ENCODE peak calls at places on chromosomes 16 and 17, in five cellular contexts. B is choroid plexus epithelial cell, T is astrocyte of the cerebellum, J is bronchial epithelial cell, I is foreskin keratinocyte. S is an unnamed sample.

GRCh38 chr17:21304091-21304490 is 19.6 kb downstream of the MAP2K3 start:
- DNase-seq in B (no peak), T (no peak), J (no peak), I (no peak), S (no peak)

GRCh38 chr17:70006159-70006558 is 68.9 kb upstream of the KCNJ16 start:
- DNase-seq in B (peak), T (no peak), J (peak), I (peak), S (peak)

GRCh38 chr17:28426081-28426519 is 20.1 kb upstream of the SLC46A1 start:
- DNase-seq in B (peak), T (no peak), J (no peak), I (no peak), S (peak)

GRCh38 chr17:48107137-48108055 is at the start of gene SNX11:
- DNase-seq in B (peak), T (peak), J (peak), I (peak), S (peak)

GRCh38 chr17:39704821-39705551 is 5.1 kb downstream of the ERBB2 start:
- DNase-seq in B (peak), T (no peak), J (no peak), I (no peak), S (no peak)

GRCh38 chr17:45677770-45678169 is 106.3 kb upstream of the CRHR1 start:
- DNase-seq in B (peak), T (no peak), J (no peak), I (peak), S (peak)

GRCh38 chr17:57587201-57587870 is 157.8 kb downstream of the CCDC182 start:
- DNase-seq in B (no peak), T (no peak), J (no peak), I (no peak), S (no peak)

GRCh38 chr17:31674305-31674704 is 184.7 kb downstream of the COPRS start:
- DNase-seq in B (peak), T (peak), J (peak), I (peak), S (peak)

GRCh38 chr16:67679935-67680897 is 13.6 kb downstream of the C16orf86 start:
- DNase-seq in B (no peak), T (no peak), J (no peak), I (no peak), S (no peak)

DNA sequence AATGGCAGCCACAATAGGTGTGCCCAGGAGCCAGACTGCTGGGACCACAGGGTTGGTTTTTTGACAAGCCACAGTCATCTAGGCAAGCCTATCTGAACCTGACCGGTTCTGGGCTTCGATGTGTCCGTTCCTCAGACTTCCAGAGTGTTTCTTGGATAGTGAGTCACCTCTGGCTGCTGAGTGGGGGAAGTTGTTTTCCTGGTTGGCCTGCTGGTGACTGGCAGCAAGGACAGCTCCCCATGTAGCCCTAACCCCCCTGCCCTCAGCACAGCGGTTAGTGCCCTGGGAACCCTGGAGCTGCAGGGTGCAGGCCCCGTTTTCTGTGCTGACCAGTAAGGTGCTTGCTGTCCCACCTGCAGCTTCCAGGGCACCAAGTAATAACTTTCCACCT is 65.5 kb downstream of the PLD6 start:
- DNase-seq in B (peak), T (no peak), J (peak), I (peak), S (peak)
- TF ChIP-seq CTCF in B (peak), T (peak), J (peak), I (peak), S (no peak)

DNA sequence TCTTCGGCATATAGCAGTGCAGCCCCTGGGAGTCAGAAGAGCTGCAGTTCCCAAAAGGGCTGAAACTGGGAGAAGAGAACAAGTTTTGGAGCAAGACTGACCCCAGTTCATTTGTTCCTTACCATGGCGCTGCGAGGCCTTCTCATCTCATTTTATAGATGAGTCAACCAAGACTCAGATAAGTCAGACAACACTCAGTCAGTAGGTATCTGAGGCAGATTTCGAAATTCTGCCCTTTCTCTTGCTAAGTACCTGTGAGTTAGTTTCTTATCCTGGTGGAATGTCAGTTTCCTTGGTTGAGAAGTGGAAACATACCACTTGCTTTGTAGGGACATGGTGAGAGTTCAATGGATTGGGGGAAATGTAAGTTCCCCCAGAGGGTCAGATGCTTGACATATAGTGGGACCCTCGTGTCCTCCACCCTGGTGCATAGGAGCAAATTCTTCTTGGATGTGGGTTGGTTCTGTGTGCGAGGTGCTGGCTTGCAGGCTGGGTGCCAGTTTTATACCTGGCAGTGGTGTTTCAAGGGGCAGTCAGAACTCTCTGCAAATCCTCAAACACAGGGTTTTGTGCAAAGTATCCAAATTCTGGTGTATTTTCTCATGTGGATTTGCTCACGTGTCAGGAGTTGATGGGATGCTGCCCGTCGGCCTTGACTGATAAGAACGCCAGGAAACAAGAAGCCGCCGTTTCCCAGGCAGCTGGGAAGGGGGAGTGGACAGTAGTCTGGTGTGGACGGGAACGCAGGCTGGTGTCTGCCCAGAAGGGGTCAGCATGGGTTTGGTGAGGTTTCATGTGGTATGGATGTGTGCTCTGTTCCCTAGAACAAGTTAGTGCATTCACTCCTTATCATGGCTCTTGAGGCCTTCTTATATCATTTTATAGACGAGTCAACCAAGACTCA is 61.1 kb upstream of the CIBAR2 start:
- DNase-seq in B (peak), T (no peak), J (peak), I (peak), S (peak)
- TF ChIP-seq CTCF in B (peak), T (peak), J (no peak), I (no peak), S (no peak)

GRCh38 chr17:43983515-43984411 is 20.7 kb upstream of the NAGS start:
- DNase-seq in B (no peak), T (no peak), J (no peak), I (no peak), S (no peak)
- TF ChIP-seq CTCF in B (peak), T (peak), J (peak), I (peak), S (no peak)

DNA sequence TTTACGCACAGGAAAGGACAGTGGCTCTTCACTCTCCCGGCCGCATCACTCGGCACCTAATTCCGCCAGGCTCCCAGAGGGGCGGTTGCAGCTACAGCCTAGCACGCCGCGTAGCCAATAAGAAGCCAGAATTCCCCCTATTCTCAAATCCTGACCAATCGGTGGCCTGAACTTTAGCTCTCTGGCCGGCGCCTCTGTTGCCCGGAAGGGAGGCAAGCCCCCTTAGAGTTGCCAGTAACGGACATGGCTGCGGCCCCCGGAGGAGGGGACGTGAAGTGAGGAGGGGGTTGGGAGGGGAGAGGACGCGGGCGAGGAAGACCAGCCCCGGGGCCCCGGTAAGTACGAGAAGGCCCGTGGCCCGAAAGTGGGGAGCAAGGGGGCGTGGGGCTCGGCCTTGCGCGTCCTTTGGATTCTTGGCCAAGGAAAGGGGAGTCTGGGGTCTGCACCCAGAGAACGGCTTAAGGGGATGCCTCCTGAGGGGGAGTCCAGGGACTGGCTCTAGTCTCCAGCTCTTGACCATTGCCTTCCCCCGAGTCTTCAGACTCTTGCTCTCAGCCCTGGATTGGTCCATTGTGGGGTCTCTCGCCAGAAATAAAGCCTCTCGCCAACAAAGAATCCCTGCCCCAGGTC is at the start of gene TMEM94:
- DNase-seq in B (peak), T (peak), J (peak), I (peak), S (peak)
- TF ChIP-seq CTCF in B (no peak), T (no peak), J (no peak), I (no peak), S (no peak)

GRCh38 chr16:7016986-7017385 is 315.7 kb upstream of the RBFOX1 start:
- DNase-seq in B (no peak), T (no peak), J (no peak), I (no peak), S (no peak)
- TF ChIP-seq CTCF in B (no peak), T (no peak), J (no peak), I (no peak), S (no peak)